ENCODE peak calls at places on chromosome 22, in six cellular contexts. One of them, this sample, is unnamed.

GRCh38 chr22:35921777-35922176 is 106.8 kb downstream of the RBFOX2 start:
- DNase-seq in left ventricle myocardium inferior: no peak
- DNase-seq in body of pancreas: peak
- DNase-seq in activated CD8-positive, alpha-beta T cell treated with anti-CD3 and anti-CD28 coated beads for 36 hours: peak
- DNase-seq in fibroblast of the aortic adventitia: peak
- DNase-seq in right atrium auricular region: peak
- DNase-seq in this sample: peak

GRCh38 chr22:37621352-37621860 is 12.8 kb downstream of the GGA1 start:
- DNase-seq in left ventricle myocardium inferior: no peak
- DNase-seq in body of pancreas: no peak
- DNase-seq in right atrium auricular region: no peak
- DNase-seq in activated CD8-positive, alpha-beta T cell treated with anti-CD3 and anti-CD28 coated beads for 36 hours: no peak
- DNase-seq in fibroblast of the aortic adventitia: no peak
- DNase-seq in this sample: no peak

GRCh38 chr22:24775769-24776492 is 1.4 kb upstream of the PIWIL3 start:
- DNase-seq in right atrium auricular region: no peak
- DNase-seq in activated CD8-positive, alpha-beta T cell treated with anti-CD3 and anti-CD28 coated beads for 36 hours: no peak
- DNase-seq in fibroblast of the aortic adventitia: peak
- DNase-seq in left ventricle myocardium inferior: no peak
- DNase-seq in body of pancreas: no peak
- DNase-seq in this sample: no peak

GRCh38 chr22:36395061-36395849 is 7.5 kb upstream of the MYH9 start:
- DNase-seq in left ventricle myocardium inferior: no peak
- DNase-seq in activated CD8-positive, alpha-beta T cell treated with anti-CD3 and anti-CD28 coated beads for 36 hours: no peak
- DNase-seq in fibroblast of the aortic adventitia: no peak
- DNase-seq in body of pancreas: peak
- DNase-seq in right atrium auricular region: no peak
- DNase-seq in this sample: no peak

GRCh38 chr22:24497879-24498278 is 2.7 kb downstream of the UPB1 start:
- DNase-seq in fibroblast of the aortic adventitia: no peak
- DNase-seq in right atrium auricular region: no peak
- DNase-seq in left ventricle myocardium inferior: no peak
- DNase-seq in body of pancreas: no peak
- DNase-seq in activated CD8-positive, alpha-beta T cell treated with anti-CD3 and anti-CD28 coated beads for 36 hours: no peak
- DNase-seq in this sample: no peak

GRCh38 chr22:38135133-38135706 is 24.7 kb upstream of the BAIAP2L2 start:
- DNase-seq in right atrium auricular region: no peak
- DNase-seq in activated CD8-positive, alpha-beta T cell treated with anti-CD3 and anti-CD28 coated beads for 36 hours: peak
- DNase-seq in fibroblast of the aortic adventitia: peak
- DNase-seq in left ventricle myocardium inferior: no peak
- DNase-seq in body of pancreas: no peak
- DNase-seq in this sample: no peak

GRCh38 chr22:48718818-48719500 is 1108.7 kb downstream of the BRD1 start:
- DNase-seq in body of pancreas: peak
- DNase-seq in activated CD8-positive, alpha-beta T cell treated with anti-CD3 and anti-CD28 coated beads for 36 hours: no peak
- DNase-seq in left ventricle myocardium inferior: peak
- DNase-seq in right atrium auricular region: no peak
- DNase-seq in fibroblast of the aortic adventitia: no peak
- DNase-seq in this sample: no peak

GRCh38 chr22:20747223-20747622 is 26.7 kb upstream of the SERPIND1 start:
- DNase-seq in activated CD8-positive, alpha-beta T cell treated with anti-CD3 and anti-CD28 coated beads for 36 hours: no peak
- DNase-seq in body of pancreas: no peak
- DNase-seq in right atrium auricular region: no peak
- DNase-seq in left ventricle myocardium inferior: no peak
- DNase-seq in fibroblast of the aortic adventitia: no peak
- DNase-seq in this sample: no peak

GRCh38 chr22:27128461-27129080 is 471.2 kb downstream of the MIAT start:
- DNase-seq in right atrium auricular region: no peak
- DNase-seq in fibroblast of the aortic adventitia: no peak
- DNase-seq in body of pancreas: no peak
- DNase-seq in activated CD8-positive, alpha-beta T cell treated with anti-CD3 and anti-CD28 coated beads for 36 hours: no peak
- DNase-seq in left ventricle myocardium inferior: no peak
- DNase-seq in this sample: no peak

GRCh38 chr22:49018601-49019000 is 809.1 kb downstream of the BRD1 start:
- DNase-seq in right atrium auricular region: peak
- DNase-seq in body of pancreas: no peak
- DNase-seq in left ventricle myocardium inferior: no peak
- DNase-seq in fibroblast of the aortic adventitia: no peak
- DNase-seq in activated CD8-positive, alpha-beta T cell treated with anti-CD3 and anti-CD28 coated beads for 36 hours: no peak
- DNase-seq in this sample: no peak

GRCh38 chr22:37515902-37516301 is 3.3 kb downstream of the CARD10 start:
- DNase-seq in left ventricle myocardium inferior: no peak
- DNase-seq in fibroblast of the aortic adventitia: no peak
- DNase-seq in right atrium auricular region: no peak
- DNase-seq in body of pancreas: no peak
- DNase-seq in activated CD8-positive, alpha-beta T cell treated with anti-CD3 and anti-CD28 coated beads for 36 hours: no peak
- DNase-seq in this sample: no peak

GRCh38 chr22:20777420-20778177 is 3.7 kb downstream of the SERPIND1 start:
- DNase-seq in right atrium auricular region: no peak
- DNase-seq in activated CD8-positive, alpha-beta T cell treated with anti-CD3 and anti-CD28 coated beads for 36 hours: no peak
- DNase-seq in body of pancreas: no peak
- DNase-seq in fibroblast of the aortic adventitia: peak
- DNase-seq in left ventricle myocardium inferior: no peak
- DNase-seq in this sample: no peak

GRCh38 chr22:42270178-42270511 is 308 bp downstream of the TCF20 start:
- DNase-seq in body of pancreas: peak
- DNase-seq in activated CD8-positive, alpha-beta T cell treated with anti-CD3 and anti-CD28 coated beads for 36 hours: no peak
- DNase-seq in left ventricle myocardium inferior: no peak
- DNase-seq in right atrium auricular region: no peak
- DNase-seq in fibroblast of the aortic adventitia: no peak
- DNase-seq in this sample: no peak

GRCh38 chr22:43039800-43040199 is 24.9 kb upstream of the PACSIN2 start:
- DNase-seq in body of pancreas: no peak
- DNase-seq in right atrium auricular region: no peak
- DNase-seq in left ventricle myocardium inferior: no peak
- DNase-seq in fibroblast of the aortic adventitia: no peak
- DNase-seq in activated CD8-positive, alpha-beta T cell treated with anti-CD3 and anti-CD28 coated beads for 36 hours: no peak
- DNase-seq in this sample: no peak

GRCh38 chr22:33073989-33074391 is 15.8 kb upstream of the SYN3 start:
- DNase-seq in right atrium auricular region: no peak
- DNase-seq in activated CD8-positive, alpha-beta T cell treated with anti-CD3 and anti-CD28 coated beads for 36 hours: no peak
- DNase-seq in body of pancreas: no peak
- DNase-seq in fibroblast of the aortic adventitia: peak
- DNase-seq in left ventricle myocardium inferior: no peak
- DNase-seq in this sample: no peak

GRCh38 chr22:18078329-18079041 is 695 bp downstream of the PEX26 start:
- DNase-seq in right atrium auricular region: no peak
- DNase-seq in left ventricle myocardium inferior: no peak
- DNase-seq in activated CD8-positive, alpha-beta T cell treated with anti-CD3 and anti-CD28 coated beads for 36 hours: peak
- DNase-seq in body of pancreas: peak
- DNase-seq in fibroblast of the aortic adventitia: peak
- DNase-seq in this sample: peak

GRCh38 chr22:29810156-29810555 is 27.9 kb downstream of the ASCC2 start:
- DNase-seq in fibroblast of the aortic adventitia: no peak
- DNase-seq in activated CD8-positive, alpha-beta T cell treated with anti-CD3 and anti-CD28 coated beads for 36 hours: no peak
- DNase-seq in left ventricle myocardium inferior: no peak
- DNase-seq in body of pancreas: no peak
- DNase-seq in right atrium auricular region: no peak
- DNase-seq in this sample: no peak

GRCh38 chr22:37019309-37020191 is at the start of the genes MPST and TST:
- DNase-seq in fibroblast of the aortic adventitia: peak
- DNase-seq in right atrium auricular region: peak
- DNase-seq in left ventricle myocardium inferior: peak
- DNase-seq in body of pancreas: peak
- DNase-seq in activated CD8-positive, alpha-beta T cell treated with anti-CD3 and anti-CD28 coated beads for 36 hours: peak
- DNase-seq in this sample: peak

GRCh38 chr22:42343136-42343484 is 72.7 kb upstream of the TCF20 start:
- DNase-seq in activated CD8-positive, alpha-beta T cell treated with anti-CD3 and anti-CD28 coated beads for 36 hours: peak
- DNase-seq in left ventricle myocardium inferior: no peak
- DNase-seq in right atrium auricular region: no peak
- DNase-seq in fibroblast of the aortic adventitia: no peak
- DNase-seq in body of pancreas: no peak
- DNase-seq in this sample: no peak

GRCh38 chr22:27635435-27635834 is 166.1 kb downstream of the MN1 start:
- DNase-seq in left ventricle myocardium inferior: no peak
- DNase-seq in activated CD8-positive, alpha-beta T cell treated with anti-CD3 and anti-CD28 coated beads for 36 hours: no peak
- DNase-seq in right atrium auricular region: no peak
- DNase-seq in fibroblast of the aortic adventitia: no peak
- DNase-seq in body of pancreas: no peak
- DNase-seq in this sample: no peak

GRCh38 chr22:42427211-42427610 is 5.0 kb downstream of the NFAM1 start:
- DNase-seq in left ventricle myocardium inferior: no peak
- DNase-seq in fibroblast of the aortic adventitia: no peak
- DNase-seq in right atrium auricular region: no peak
- DNase-seq in body of pancreas: no peak
- DNase-seq in activated CD8-positive, alpha-beta T cell treated with anti-CD3 and anti-CD28 coated beads for 36 hours: no peak
- DNase-seq in this sample: no peak

GRCh38 chr22:23773247-23774113 is 831 bp downstream of the MMP11 start:
- DNase-seq in fibroblast of the aortic adventitia: no peak
- DNase-seq in left ventricle myocardium inferior: peak
- DNase-seq in right atrium auricular region: no peak
- DNase-seq in activated CD8-positive, alpha-beta T cell treated with anti-CD3 and anti-CD28 coated beads for 36 hours: no peak
- DNase-seq in body of pancreas: no peak
- DNase-seq in this sample: no peak

GRCh38 chr22:49303781-49304461 is 523.8 kb downstream of the BRD1 start:
- DNase-seq in left ventricle myocardium inferior: no peak
- DNase-seq in body of pancreas: no peak
- DNase-seq in fibroblast of the aortic adventitia: no peak
- DNase-seq in right atrium auricular region: peak
- DNase-seq in activated CD8-positive, alpha-beta T cell treated with anti-CD3 and anti-CD28 coated beads for 36 hours: no peak
- DNase-seq in this sample: no peak

GRCh38 chr22:27651486-27651885 is 150.1 kb downstream of the MN1 start:
- DNase-seq in fibroblast of the aortic adventitia: peak
- DNase-seq in activated CD8-positive, alpha-beta T cell treated with anti-CD3 and anti-CD28 coated beads for 36 hours: no peak
- DNase-seq in left ventricle myocardium inferior: peak
- DNase-seq in right atrium auricular region: no peak
- DNase-seq in body of pancreas: no peak
- DNase-seq in this sample: no peak

GRCh38 chr22:36321797-36322601 is 65.8 kb downstream of the MYH9 start:
- DNase-seq in activated CD8-positive, alpha-beta T cell treated with anti-CD3 and anti-CD28 coated beads for 36 hours: no peak
- DNase-seq in fibroblast of the aortic adventitia: no peak
- DNase-seq in body of pancreas: no peak
- DNase-seq in left ventricle myocardium inferior: no peak
- DNase-seq in right atrium auricular region: no peak
- DNase-seq in this sample: no peak

GRCh38 chr22:24006914-24007214 is 1.6 kb upstream of the GSTT4 start:
- DNase-seq in right atrium auricular region: no peak
- DNase-seq in body of pancreas: no peak
- DNase-seq in left ventricle myocardium inferior: no peak
- DNase-seq in fibroblast of the aortic adventitia: no peak
- DNase-seq in activated CD8-positive, alpha-beta T cell treated with anti-CD3 and anti-CD28 coated beads for 36 hours: no peak
- DNase-seq in this sample: peak

GRCh38 chr22:42769574-42770447 is 49.1 kb upstream of the A4GALT start:
- DNase-seq in activated CD8-positive, alpha-beta T cell treated with anti-CD3 and anti-CD28 coated beads for 36 hours: no peak
- DNase-seq in body of pancreas: peak
- DNase-seq in fibroblast of the aortic adventitia: peak
- DNase-seq in left ventricle myocardium inferior: peak
- DNase-seq in right atrium auricular region: peak
- DNase-seq in this sample: peak

GRCh38 chr22:49825944-49826602 is 1.6 kb downstream of the BRD1 start:
- DNase-seq in activated CD8-positive, alpha-beta T cell treated with anti-CD3 and anti-CD28 coated beads for 36 hours: peak
- DNase-seq in left ventricle myocardium inferior: no peak
- DNase-seq in body of pancreas: no peak
- DNase-seq in right atrium auricular region: no peak
- DNase-seq in fibroblast of the aortic adventitia: peak
- DNase-seq in this sample: no peak

GRCh38 chr22:39234867-39235687 is 9.7 kb downstream of the PDGFB start:
- DNase-seq in left ventricle myocardium inferior: peak
- DNase-seq in right atrium auricular region: peak
- DNase-seq in body of pancreas: peak
- DNase-seq in activated CD8-positive, alpha-beta T cell treated with anti-CD3 and anti-CD28 coated beads for 36 hours: no peak
- DNase-seq in fibroblast of the aortic adventitia: no peak
- DNase-seq in this sample: no peak

GRCh38 chr22:28231423-28231822 is 312.4 kb upstream of the PITPNB start:
- DNase-seq in fibroblast of the aortic adventitia: peak
- DNase-seq in body of pancreas: no peak
- DNase-seq in activated CD8-positive, alpha-beta T cell treated with anti-CD3 and anti-CD28 coated beads for 36 hours: no peak
- DNase-seq in right atrium auricular region: no peak
- DNase-seq in left ventricle myocardium inferior: no peak
- DNase-seq in this sample: no peak

DNA sequence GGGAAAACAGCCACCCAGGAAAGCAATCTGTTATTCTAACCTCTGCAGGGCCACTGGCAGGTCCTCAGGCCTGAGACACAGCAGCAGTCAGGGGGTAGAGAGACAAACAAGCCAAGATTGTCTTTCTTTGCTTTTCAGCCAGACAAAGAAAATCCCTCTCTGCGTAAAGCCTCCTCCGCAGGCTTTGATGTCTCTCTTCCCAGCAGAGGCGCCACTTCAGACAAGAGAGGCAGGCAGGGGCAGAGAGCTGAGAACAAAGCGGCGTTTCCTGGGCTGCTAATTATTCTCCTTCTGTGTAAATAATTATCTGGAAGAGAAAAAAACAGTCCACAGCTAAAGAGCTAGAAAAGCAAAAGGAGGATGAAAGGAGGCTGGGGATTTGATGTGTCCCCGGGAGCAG is 102.7 kb upstream of the SEZ6L start:
- DNase-seq in right atrium auricular region: no peak
- DNase-seq in activated CD8-positive, alpha-beta T cell treated with anti-CD3 and anti-CD28 coated beads for 36 hours: no peak
- DNase-seq in body of pancreas: no peak
- DNase-seq in fibroblast of the aortic adventitia: no peak
- DNase-seq in left ventricle myocardium inferior: no peak
- DNase-seq in this sample: no peak
- TF ChIP-seq CTCF in right atrium auricular region: no peak
- TF ChIP-seq CTCF in activated CD8-positive, alpha-beta T cell treated with anti-CD3 and anti-CD28 coated beads for 36 hours: no peak
- TF ChIP-seq CTCF in body of pancreas: no peak
- TF ChIP-seq CTCF in fibroblast of the aortic adventitia: no peak
- TF ChIP-seq CTCF in left ventricle myocardium inferior: no peak
- TF ChIP-seq CTCF in this sample: no peak

GRCh38 chr22:40524392-40525249 is 111.9 kb downstream of the MRTFA start:
- DNase-seq in right atrium auricular region: no peak
- DNase-seq in fibroblast of the aortic adventitia: peak
- DNase-seq in body of pancreas: no peak
- DNase-seq in left ventricle myocardium inferior: no peak
- DNase-seq in activated CD8-positive, alpha-beta T cell treated with anti-CD3 and anti-CD28 coated beads for 36 hours: peak
- DNase-seq in this sample: no peak
- TF ChIP-seq CTCF in right atrium auricular region: no peak
- TF ChIP-seq CTCF in fibroblast of the aortic adventitia: peak
- TF ChIP-seq CTCF in body of pancreas: peak
- TF ChIP-seq CTCF in left ventricle myocardium inferior: no peak
- TF ChIP-seq CTCF in activated CD8-positive, alpha-beta T cell treated with anti-CD3 and anti-CD28 coated beads for 36 hours: peak
- TF ChIP-seq CTCF in this sample: peak

GRCh38 chr22:31150615-31151014 is 9.4 kb upstream of the RNF185 start:
- DNase-seq in body of pancreas: no peak
- DNase-seq in left ventricle myocardium inferior: no peak
- DNase-seq in fibroblast of the aortic adventitia: no peak
- DNase-seq in activated CD8-positive, alpha-beta T cell treated with anti-CD3 and anti-CD28 coated beads for 36 hours: no peak
- DNase-seq in right atrium auricular region: no peak
- DNase-seq in this sample: no peak
- TF ChIP-seq CTCF in body of pancreas: peak
- TF ChIP-seq CTCF in left ventricle myocardium inferior: no peak
- TF ChIP-seq CTCF in fibroblast of the aortic adventitia: peak
- TF ChIP-seq CTCF in activated CD8-positive, alpha-beta T cell treated with anti-CD3 and anti-CD28 coated beads for 36 hours: no peak
- TF ChIP-seq CTCF in right atrium auricular region: no peak
- TF ChIP-seq CTCF in this sample: peak

DNA sequence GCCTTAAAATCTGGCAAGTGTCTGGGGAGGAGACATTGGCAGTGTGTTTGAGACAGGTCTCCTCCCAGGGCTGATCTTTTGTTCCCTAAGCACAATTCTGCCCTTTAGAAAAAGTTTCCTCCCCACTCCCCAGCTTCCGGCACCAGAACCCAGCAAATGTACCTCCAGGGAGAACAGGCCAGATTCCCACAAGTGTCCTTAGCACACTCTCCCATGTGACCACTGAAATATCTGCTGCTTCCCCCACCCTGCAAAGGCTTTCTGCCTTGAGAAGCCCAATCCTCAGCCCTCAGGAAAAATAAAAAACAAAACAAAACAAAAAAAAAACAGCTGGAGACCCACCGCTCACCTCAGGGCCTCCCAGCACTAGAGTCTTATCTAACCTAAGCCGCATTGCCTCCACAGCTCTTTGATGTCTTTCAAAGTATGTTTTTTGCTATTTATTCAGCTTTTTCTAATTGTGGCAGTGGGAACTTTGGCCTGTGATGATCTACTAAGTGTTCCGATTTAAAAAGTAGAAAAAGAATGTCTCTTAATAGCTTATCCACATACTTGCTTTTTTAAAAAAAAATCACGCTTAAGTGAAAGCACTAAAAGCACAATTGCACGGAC is 29.0 kb upstream of the FBLN1 start:
- DNase-seq in left ventricle myocardium inferior: no peak
- DNase-seq in body of pancreas: no peak
- DNase-seq in activated CD8-positive, alpha-beta T cell treated with anti-CD3 and anti-CD28 coated beads for 36 hours: no peak
- DNase-seq in fibroblast of the aortic adventitia: no peak
- DNase-seq in right atrium auricular region: no peak
- DNase-seq in this sample: no peak
- TF ChIP-seq CTCF in left ventricle myocardium inferior: no peak
- TF ChIP-seq CTCF in body of pancreas: no peak
- TF ChIP-seq CTCF in activated CD8-positive, alpha-beta T cell treated with anti-CD3 and anti-CD28 coated beads for 36 hours: no peak
- TF ChIP-seq CTCF in fibroblast of the aortic adventitia: no peak
- TF ChIP-seq CTCF in right atrium auricular region: no peak
- TF ChIP-seq CTCF in this sample: no peak

This sample was measured in GM10248.